ENCODE peak calls at places on chromosome 6, in seven cellular contexts. One of them, this sample, is unnamed. For H3K4me1, the result is how much of the 10 kb centered on the place peaks cover.

GRCh38 chr6:11606287-11606686 is 68.7 kb downstream of the TMEM170B start:
- DNase-seq in tibial nerve: peak
- DNase-seq in Peyer's patch: no peak
- DNase-seq in stomach: peak
- DNase-seq in heart left ventricle: no peak
- DNase-seq in IMR-90: no peak
- DNase-seq in ovary: no peak
- DNase-seq in this sample: no peak

GRCh38 chr6:27375613-27376079 is 12.9 kb upstream of the ZNF391 start:
- DNase-seq in tibial nerve: no peak
- DNase-seq in Peyer's patch: no peak
- DNase-seq in stomach: no peak
- DNase-seq in heart left ventricle: no peak
- DNase-seq in IMR-90: no peak
- DNase-seq in ovary: no peak
- DNase-seq in this sample: no peak

GRCh38 chr6:27836783-27837635 is 75.2 kb downstream of the OR2B2 start:
- DNase-seq in tibial nerve: peak
- DNase-seq in Peyer's patch: peak
- DNase-seq in stomach: peak
- DNase-seq in heart left ventricle: peak
- DNase-seq in IMR-90: peak
- DNase-seq in ovary: peak
- DNase-seq in this sample: peak

GRCh38 chr6:141551318-141551717 is 581.4 kb upstream of the GJE1 start:
- DNase-seq in tibial nerve: no peak
- DNase-seq in Peyer's patch: no peak
- DNase-seq in stomach: no peak
- DNase-seq in heart left ventricle: no peak
- DNase-seq in IMR-90: no peak
- DNase-seq in ovary: no peak
- DNase-seq in this sample: no peak

GRCh38 chr6:11851405-11851804 is 72.8 kb upstream of the ADTRP start:
- DNase-seq in tibial nerve: no peak
- DNase-seq in Peyer's patch: no peak
- DNase-seq in stomach: no peak
- DNase-seq in heart left ventricle: no peak
- DNase-seq in IMR-90: peak
- DNase-seq in ovary: no peak
- DNase-seq in this sample: no peak

GRCh38 chr6:17962436-17963031 is 24.9 kb downstream of the KIF13A start:
- DNase-seq in tibial nerve: peak
- DNase-seq in Peyer's patch: no peak
- DNase-seq in stomach: no peak
- DNase-seq in heart left ventricle: peak
- DNase-seq in IMR-90: peak
- DNase-seq in ovary: no peak
- DNase-seq in this sample: peak

GRCh38 chr6:28401172-28401571 is 1.6 kb upstream of the ZSCAN12 start:
- DNase-seq in tibial nerve: no peak
- DNase-seq in Peyer's patch: no peak
- DNase-seq in stomach: no peak
- DNase-seq in heart left ventricle: no peak
- DNase-seq in IMR-90: peak
- DNase-seq in ovary: no peak
- DNase-seq in this sample: no peak

GRCh38 chr6:39088331-39088730 is 26.7 kb downstream of the SAYSD1 start:
- DNase-seq in tibial nerve: peak
- DNase-seq in Peyer's patch: no peak
- DNase-seq in stomach: no peak
- DNase-seq in heart left ventricle: peak
- DNase-seq in IMR-90: peak
- DNase-seq in ovary: peak
- DNase-seq in this sample: peak

GRCh38 chr6:54274383-54274782 is 33.9 kb upstream of the TINAG start:
- DNase-seq in tibial nerve: no peak
- DNase-seq in Peyer's patch: no peak
- DNase-seq in stomach: no peak
- DNase-seq in heart left ventricle: no peak
- DNase-seq in IMR-90: no peak
- DNase-seq in ovary: no peak
- DNase-seq in this sample: no peak

GRCh38 chr6:149228276-149228962 is 89.1 kb upstream of the TAB2 start:
- DNase-seq in tibial nerve: no peak
- DNase-seq in Peyer's patch: no peak
- DNase-seq in stomach: no peak
- DNase-seq in heart left ventricle: no peak
- DNase-seq in IMR-90: no peak
- DNase-seq in ovary: no peak
- DNase-seq in this sample: no peak

DNA sequence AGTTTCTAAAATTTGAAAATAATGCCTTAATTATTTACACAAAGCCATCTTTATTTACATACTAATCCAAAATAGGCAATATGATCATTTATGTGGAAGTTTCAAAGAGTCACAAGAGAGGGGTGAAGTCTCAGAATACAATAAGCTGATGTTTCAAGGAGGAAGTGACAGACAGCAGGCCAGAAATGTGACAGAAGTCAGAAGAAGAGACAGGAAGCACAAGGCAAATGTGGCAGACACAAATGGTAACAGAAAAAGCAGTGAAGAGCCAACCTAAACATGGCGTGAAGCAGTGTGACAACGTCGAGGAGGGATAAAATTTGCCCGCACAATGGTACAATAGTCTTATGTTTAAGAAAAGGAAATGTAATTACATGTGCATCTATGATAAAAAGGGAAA is 59.8 kb downstream of the SHPRH start:
- DNase-seq in tibial nerve: no peak
- DNase-seq in Peyer's patch: no peak
- DNase-seq in stomach: no peak
- DNase-seq in heart left ventricle: no peak
- DNase-seq in IMR-90: no peak
- DNase-seq in ovary: no peak
- DNase-seq in this sample: no peak
- TF ChIP-seq POLR2A in tibial nerve: no peak
- TF ChIP-seq POLR2A in Peyer's patch: no peak
- TF ChIP-seq POLR2A in stomach: no peak
- TF ChIP-seq POLR2A in heart left ventricle: no peak
- TF ChIP-seq POLR2A in IMR-90: no peak
- TF ChIP-seq POLR2A in ovary: no peak
- TF ChIP-seq POLR2A in this sample: no peak

GRCh38 chr6:52512199-52512598 is 64.7 kb downstream of the TRAM2 start:
- DNase-seq in tibial nerve: peak
- DNase-seq in Peyer's patch: no peak
- DNase-seq in stomach: no peak
- DNase-seq in heart left ventricle: peak
- DNase-seq in IMR-90: peak
- DNase-seq in ovary: peak
- DNase-seq in this sample: peak
- H3K4me1 ChIP-seq in tibial nerve: half or more
- H3K4me1 ChIP-seq in Peyer's patch: under half
- H3K4me1 ChIP-seq in stomach: under half
- H3K4me1 ChIP-seq in heart left ventricle: under half
- H3K4me1 ChIP-seq in IMR-90: half or more
- H3K4me1 ChIP-seq in ovary: under half
- H3K4me1 ChIP-seq in this sample: under half

GRCh38 chr6:13484138-13484708 is 3.2 kb downstream of the GFOD1 start:
- DNase-seq in tibial nerve: no peak
- DNase-seq in Peyer's patch: no peak
- DNase-seq in stomach: no peak
- DNase-seq in heart left ventricle: no peak
- DNase-seq in IMR-90: no peak
- DNase-seq in ovary: no peak
- DNase-seq in this sample: no peak
- TF ChIP-seq POLR2A in tibial nerve: no peak
- TF ChIP-seq POLR2A in Peyer's patch: no peak
- TF ChIP-seq POLR2A in stomach: no peak
- TF ChIP-seq POLR2A in heart left ventricle: no peak
- TF ChIP-seq POLR2A in IMR-90: no peak
- TF ChIP-seq POLR2A in ovary: no peak
- TF ChIP-seq POLR2A in this sample: no peak

DNA sequence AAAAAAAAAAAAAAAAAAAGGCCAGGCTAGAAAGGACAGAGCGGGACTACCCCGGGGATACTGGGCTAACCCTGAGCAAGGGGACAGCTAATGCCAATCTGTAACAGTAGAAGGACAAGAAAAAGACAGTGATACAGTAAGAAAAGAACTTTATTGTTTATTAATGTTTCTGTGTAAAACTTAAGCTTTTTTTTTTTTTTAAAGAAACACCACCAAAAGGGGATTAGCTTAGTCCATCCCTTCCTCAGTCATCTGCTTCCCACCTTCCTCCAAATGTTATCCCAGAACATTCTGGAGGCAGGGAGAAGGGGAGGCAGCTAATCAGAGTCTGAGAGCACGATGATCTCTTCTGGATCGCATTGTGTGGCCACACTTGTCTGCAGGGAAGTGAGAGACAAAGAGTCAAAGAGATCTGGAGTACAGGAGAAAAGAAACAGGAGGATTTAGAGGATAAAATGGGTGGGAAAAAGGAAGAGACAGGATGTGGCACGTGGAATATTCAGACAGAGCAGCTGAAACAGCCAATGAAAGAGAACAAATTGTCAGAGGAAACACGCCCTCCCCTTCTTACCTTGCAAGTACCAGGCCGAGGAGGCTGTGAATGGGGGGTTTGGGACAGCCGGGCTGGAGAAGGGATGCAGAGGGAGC is 1.0 kb upstream of the ZBTB22 start:
- DNase-seq in tibial nerve: no peak
- DNase-seq in Peyer's patch: no peak
- DNase-seq in stomach: no peak
- DNase-seq in heart left ventricle: no peak
- DNase-seq in IMR-90: no peak
- DNase-seq in ovary: peak
- DNase-seq in this sample: no peak
- H3K4me1 ChIP-seq in tibial nerve: half or more
- H3K4me1 ChIP-seq in Peyer's patch: under half
- H3K4me1 ChIP-seq in stomach: under half
- H3K4me1 ChIP-seq in heart left ventricle: under half
- H3K4me1 ChIP-seq in IMR-90: under half
- H3K4me1 ChIP-seq in ovary: under half
- H3K4me1 ChIP-seq in this sample: half or more

DNA sequence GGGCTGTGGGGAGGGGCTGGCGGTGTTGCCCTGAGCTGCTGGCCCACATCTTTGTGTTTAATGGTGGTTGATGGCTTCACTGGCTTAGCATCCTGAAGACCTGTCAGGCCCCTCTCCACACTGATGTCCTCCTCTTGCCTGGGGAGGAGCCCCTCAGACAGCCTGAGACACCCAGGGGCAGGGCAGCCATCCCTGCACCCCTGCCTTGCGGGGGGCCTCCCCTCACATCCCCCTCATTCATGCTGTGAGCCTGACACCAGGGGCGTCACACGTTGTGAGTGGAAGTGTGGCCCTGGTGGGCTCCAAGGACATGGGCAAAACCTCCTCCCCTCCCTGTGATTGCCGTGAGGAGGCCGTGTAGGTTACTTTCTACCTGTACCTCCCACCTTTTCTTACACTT is 152.7 kb downstream of the DTNBP1 start:
- DNase-seq in tibial nerve: no peak
- DNase-seq in Peyer's patch: no peak
- DNase-seq in stomach: no peak
- DNase-seq in heart left ventricle: no peak
- DNase-seq in IMR-90: no peak
- DNase-seq in ovary: no peak
- DNase-seq in this sample: peak
- TF ChIP-seq POLR2A in tibial nerve: no peak
- TF ChIP-seq POLR2A in Peyer's patch: no peak
- TF ChIP-seq POLR2A in stomach: no peak
- TF ChIP-seq POLR2A in heart left ventricle: no peak
- TF ChIP-seq POLR2A in IMR-90: no peak
- TF ChIP-seq POLR2A in ovary: no peak
- TF ChIP-seq POLR2A in this sample: no peak

GRCh38 chr6:85405853-85406198 is 44.1 kb upstream of the NT5E start:
- DNase-seq in tibial nerve: no peak
- DNase-seq in Peyer's patch: no peak
- DNase-seq in stomach: no peak
- DNase-seq in heart left ventricle: no peak
- DNase-seq in IMR-90: no peak
- DNase-seq in ovary: no peak
- DNase-seq in this sample: no peak

GRCh38 chr6:85404497-85405174 is 45.2 kb upstream of the NT5E start:
- DNase-seq in tibial nerve: no peak
- DNase-seq in Peyer's patch: no peak
- DNase-seq in stomach: peak
- DNase-seq in heart left ventricle: no peak
- DNase-seq in IMR-90: peak
- DNase-seq in ovary: peak
- DNase-seq in this sample: no peak

GRCh38 chr6:85403331-85404015 is 46.4 kb upstream of the NT5E start:
- DNase-seq in tibial nerve: no peak
- DNase-seq in Peyer's patch: no peak
- DNase-seq in stomach: no peak
- DNase-seq in heart left ventricle: no peak
- DNase-seq in IMR-90: peak
- DNase-seq in ovary: no peak
- DNase-seq in this sample: no peak

GRCh38 chr6:85406641-85407075 is 43.2 kb upstream of the NT5E start:
- DNase-seq in tibial nerve: no peak
- DNase-seq in Peyer's patch: no peak
- DNase-seq in stomach: no peak
- DNase-seq in heart left ventricle: no peak
- DNase-seq in IMR-90: peak
- DNase-seq in ovary: no peak
- DNase-seq in this sample: no peak

DNA sequence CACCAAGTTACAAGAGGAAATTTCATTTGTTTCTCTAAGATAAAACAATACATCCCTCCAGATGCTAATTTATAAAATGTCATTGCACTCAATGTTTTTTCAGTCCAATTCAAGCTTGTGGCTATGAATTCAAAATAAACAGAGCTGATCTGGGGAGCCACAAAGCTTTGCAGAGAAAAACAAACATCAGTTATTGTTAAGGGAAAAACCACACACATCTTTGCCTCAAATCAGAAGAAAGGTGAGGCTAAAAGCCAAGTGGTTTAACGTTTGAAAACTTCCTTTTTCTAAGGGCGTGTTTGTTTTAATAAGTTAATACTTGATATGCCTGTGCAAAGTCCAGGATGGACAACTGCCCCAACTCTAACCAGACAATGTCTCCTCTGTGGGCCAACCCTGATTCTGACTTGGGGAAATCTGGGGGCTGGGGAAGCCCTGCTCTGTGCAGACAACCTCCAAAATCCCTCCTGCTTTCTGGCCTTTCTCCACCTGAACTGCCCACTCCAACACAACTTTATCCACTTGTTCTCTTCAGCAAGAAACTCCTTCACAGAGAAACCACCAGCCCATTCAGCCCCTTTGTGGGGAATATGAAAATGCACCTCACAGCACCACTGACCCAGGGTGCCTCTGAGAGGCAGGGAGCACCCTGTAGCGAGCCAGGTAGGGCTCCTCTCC is 44.6 kb upstream of the NT5E start:
- DNase-seq in tibial nerve: no peak
- DNase-seq in Peyer's patch: no peak
- DNase-seq in stomach: peak
- DNase-seq in heart left ventricle: no peak
- DNase-seq in IMR-90: peak
- DNase-seq in ovary: no peak
- DNase-seq in this sample: no peak
- H3K4me1 ChIP-seq in tibial nerve: under half
- H3K4me1 ChIP-seq in Peyer's patch: under half
- H3K4me1 ChIP-seq in stomach: under half
- H3K4me1 ChIP-seq in heart left ventricle: under half
- H3K4me1 ChIP-seq in IMR-90: under half
- H3K4me1 ChIP-seq in ovary: under half
- H3K4me1 ChIP-seq in this sample: under half

GRCh38 chr6:44254957-44255808 is 2.1 kb downstream of the SLC35B2 start:
- DNase-seq in tibial nerve: no peak
- DNase-seq in Peyer's patch: no peak
- DNase-seq in stomach: no peak
- DNase-seq in heart left ventricle: no peak
- DNase-seq in IMR-90: no peak
- DNase-seq in ovary: no peak
- DNase-seq in this sample: no peak
- TF ChIP-seq POLR2A in tibial nerve: no peak
- TF ChIP-seq POLR2A in Peyer's patch: no peak
- TF ChIP-seq POLR2A in stomach: no peak
- TF ChIP-seq POLR2A in heart left ventricle: no peak
- TF ChIP-seq POLR2A in IMR-90: peak
- TF ChIP-seq POLR2A in ovary: no peak
- TF ChIP-seq POLR2A in this sample: no peak